ENCODE peak calls at places on chromosomes 4 and X, in six cellular contexts. One of them, this sample, is unnamed.

GRCh38 chrX:116232833-116233232 is 62.3 kb downstream of the AGTR2 start:
- DNase-seq in sciatic nerve: no peak
- DNase-seq in Caco-2: no peak
- DNase-seq in AG08396: no peak
- DNase-seq in head of caudate nucleus: no peak
- DNase-seq in heart right ventricle: no peak
- DNase-seq in this sample: no peak

GRCh38 chrX:132270699-132271098 is 51.5 kb upstream of the RAP2C start:
- DNase-seq in sciatic nerve: peak
- DNase-seq in Caco-2: no peak
- DNase-seq in AG08396: peak
- DNase-seq in head of caudate nucleus: no peak
- DNase-seq in heart right ventricle: peak
- DNase-seq in this sample: no peak

GRCh38 chr4:107742196-107742595 is 22.2 kb upstream of the PAPSS1 start:
- DNase-seq in sciatic nerve: no peak
- DNase-seq in Caco-2: no peak
- DNase-seq in AG08396: no peak
- DNase-seq in head of caudate nucleus: no peak
- DNase-seq in heart right ventricle: no peak
- DNase-seq in this sample: no peak

GRCh38 chr4:148145475-148145874 is 296.7 kb downstream of the NR3C2 start:
- DNase-seq in sciatic nerve: no peak
- DNase-seq in Caco-2: no peak
- DNase-seq in AG08396: no peak
- DNase-seq in head of caudate nucleus: no peak
- DNase-seq in heart right ventricle: no peak
- DNase-seq in this sample: no peak

GRCh38 chrX:39398973-39399268 is 597.7 kb downstream of the MID1IP1 start:
- DNase-seq in sciatic nerve: peak
- DNase-seq in Caco-2: no peak
- DNase-seq in AG08396: no peak
- DNase-seq in head of caudate nucleus: no peak
- DNase-seq in heart right ventricle: no peak
- DNase-seq in this sample: peak

GRCh38 chrX:104172788-104173187 is 6.5 kb downstream of the FAM199X start:
- DNase-seq in sciatic nerve: no peak
- DNase-seq in Caco-2: no peak
- DNase-seq in AG08396: no peak
- DNase-seq in head of caudate nucleus: no peak
- DNase-seq in heart right ventricle: no peak
- DNase-seq in this sample: no peak

GRCh38 chrX:120672389-120672788 is 42.5 kb upstream of the C1GALT1C1 start:
- DNase-seq in sciatic nerve: peak
- DNase-seq in Caco-2: no peak
- DNase-seq in AG08396: peak
- DNase-seq in head of caudate nucleus: no peak
- DNase-seq in heart right ventricle: peak
- DNase-seq in this sample: no peak

GRCh38 chr4:91838181-91838861 is 465.4 kb upstream of the GRID2 start:
- DNase-seq in sciatic nerve: no peak
- DNase-seq in Caco-2: no peak
- DNase-seq in AG08396: no peak
- DNase-seq in head of caudate nucleus: no peak
- DNase-seq in heart right ventricle: no peak
- DNase-seq in this sample: no peak

GRCh38 chr4:95478679-95479078 is 70.1 kb downstream of the UNC5C start:
- DNase-seq in sciatic nerve: no peak
- DNase-seq in Caco-2: no peak
- DNase-seq in AG08396: no peak
- DNase-seq in head of caudate nucleus: no peak
- DNase-seq in heart right ventricle: no peak
- DNase-seq in this sample: no peak

GRCh38 chrX:144722307-144722706 is 525.0 kb upstream of the SPANXN1 start:
- DNase-seq in sciatic nerve: no peak
- DNase-seq in Caco-2: no peak
- DNase-seq in AG08396: no peak
- DNase-seq in head of caudate nucleus: no peak
- DNase-seq in heart right ventricle: no peak
- DNase-seq in this sample: no peak

This sample was measured in Ammon's horn.